ENCODE peak calls at places on chromosomes 11 and 22, in seven cellular contexts. T, I, N, Y, M, P and V are unnamed samples.

GRCh38 chr11:58494096-58494495 is 13.8 kb downstream of the OR5B21 start:
- DNase-seq in P (no peak), T (no peak), Y (no peak), N (no peak), M (no peak), I (no peak), V (no peak)

GRCh38 chr11:2828585-2829330 is 56.8 kb downstream of the CDKN1C start:
- DNase-seq in I (no peak), T (no peak), N (no peak), P (no peak), M (no peak), Y (no peak), V (no peak)

GRCh38 chr11:16891170-16891569 is 123.0 kb downstream of the PLEKHA7 start:
- DNase-seq in Y (no peak), P (no peak), M (no peak), N (no peak), I (no peak), T (no peak), V (no peak)

GRCh38 chr11:63613517-63614135 is 607 bp downstream of the PLAAT3 start:
- DNase-seq in Y (no peak), M (peak; percentile 62), T (peak; percentile 25), P (peak; percentile 38), I (no peak), N (no peak), V (peak; percentile 63)

GRCh38 chr11:133712235-133712634 is 133.1 kb downstream of the SPATA19 start:
- DNase-seq in M (no peak), P (no peak), T (no peak), Y (no peak), I (no peak), N (no peak), V (no peak)

GRCh38 chr11:111452146-111452545 is 60.0 kb downstream of the BTG4 start:
- DNase-seq in T (no peak), Y (no peak), I (no peak), N (no peak), M (no peak), P (no peak), V (no peak)

GRCh38 chr11:57323503-57324153 is 1.1 kb downstream of the TNKS1BP1 start:
- DNase-seq in N (no peak), M (no peak), P (no peak), Y (no peak), I (peak; percentile 20), T (no peak), V (no peak)

GRCh38 chr11:71333473-71333872 is 81.1 kb upstream of the SHANK2 start:
- DNase-seq in M (no peak), P (no peak), T (no peak), Y (no peak), N (no peak), I (no peak), V (no peak)

GRCh38 chr11:92131289-92131890 is 93.2 kb upstream of the FAT3 start:
- DNase-seq in P (no peak), M (no peak), I (peak; percentile 24), T (no peak), N (no peak), Y (no peak), V (no peak)

GRCh38 chr11:64124147-64124546 is 41.8 kb downstream of the MACROD1 start:
- DNase-seq in N (no peak), Y (no peak), P (no peak), I (peak; percentile 13), T (no peak), M (no peak), V (no peak)

GRCh38 chr11:34984514-34984913 is 68.1 kb downstream of the PDHX start:
- DNase-seq in P (no peak), M (no peak), T (no peak), Y (no peak), N (no peak), I (no peak), V (no peak)

GRCh38 chr22:48952256-48953102 is 875.2 kb downstream of the BRD1 start:
- DNase-seq in M (no peak), N (no peak), T (no peak), Y (no peak), I (no peak), P (no peak), V (no peak)